ENCODE peak calls at places on chromosome 20, in four cellular contexts. One of them, this sample, is unnamed. For H3K27me3, the result is how much of the 10 kb centered on the place peaks cover.

GRCh38 chr20:25237610-25238318 is 10.1 kb upstream of the PYGB start:
- DNase-seq in neural progenitor cell: no peak
- DNase-seq in NT2/D1: no peak
- DNase-seq in fibroblast of lung: peak
- DNase-seq in this sample: peak

GRCh38 chr20:1188347-1188746 is 3.6 kb upstream of the TMEM74B start:
- DNase-seq in fibroblast of lung: no peak
- DNase-seq in NT2/D1: no peak
- DNase-seq in neural progenitor cell: no peak
- DNase-seq in this sample: no peak

GRCh38 chr20:25058797-25059486 is 1.0 kb upstream of the ACSS1 start:
- DNase-seq in neural progenitor cell: peak
- DNase-seq in NT2/D1: no peak
- DNase-seq in fibroblast of lung: no peak
- DNase-seq in this sample: no peak

GRCh38 chr20:41203660-41204059 is 66.3 kb downstream of the PLCG1 start:
- DNase-seq in fibroblast of lung: no peak
- DNase-seq in neural progenitor cell: no peak
- DNase-seq in NT2/D1: no peak
- DNase-seq in this sample: no peak

GRCh38 chr20:63020681-63021080 is 13.9 kb upstream of the BHLHE23 start:
- DNase-seq in neural progenitor cell: no peak
- DNase-seq in NT2/D1: no peak
- DNase-seq in fibroblast of lung: no peak
- DNase-seq in this sample: no peak

GRCh38 chr20:1685304-1686052 is 27.9 kb upstream of the SIRPG start:
- DNase-seq in neural progenitor cell: no peak
- DNase-seq in NT2/D1: no peak
- DNase-seq in fibroblast of lung: no peak
- DNase-seq in this sample: no peak

GRCh38 chr20:36480456-36481048 is 60.8 kb upstream of the MYL9 start:
- DNase-seq in NT2/D1: no peak
- DNase-seq in neural progenitor cell: no peak
- DNase-seq in fibroblast of lung: no peak
- DNase-seq in this sample: no peak

GRCh38 chr20:4555188-4555893 is 166.4 kb upstream of the PRND start:
- DNase-seq in fibroblast of lung: peak
- DNase-seq in NT2/D1: no peak
- DNase-seq in neural progenitor cell: no peak
- DNase-seq in this sample: peak

GRCh38 chr20:2197166-2197565 is 95.5 kb downstream of the STK35 start:
- DNase-seq in NT2/D1: no peak
- DNase-seq in neural progenitor cell: no peak
- DNase-seq in fibroblast of lung: no peak
- DNase-seq in this sample: no peak

GRCh38 chr20:3777726-3778629 is 3.3 kb downstream of the SPEF1 start:
- DNase-seq in fibroblast of lung: no peak
- DNase-seq in neural progenitor cell: peak
- DNase-seq in NT2/D1: no peak
- DNase-seq in this sample: peak

GRCh38 chr20:400451-401275 is 7.4 kb upstream of the RBCK1 start:
- DNase-seq in fibroblast of lung: no peak
- DNase-seq in neural progenitor cell: no peak
- DNase-seq in NT2/D1: no peak
- DNase-seq in this sample: peak

GRCh38 chr20:36745234-36745926 is 510 bp downstream of the NDRG3 start:
- DNase-seq in fibroblast of lung: peak
- DNase-seq in NT2/D1: no peak
- DNase-seq in neural progenitor cell: peak
- DNase-seq in this sample: peak

GRCh38 chr20:19100975-19101374 is 111.5 kb upstream of the SLC24A3 start:
- DNase-seq in neural progenitor cell: peak
- DNase-seq in NT2/D1: no peak
- DNase-seq in fibroblast of lung: no peak
- DNase-seq in this sample: no peak

GRCh38 chr20:17833036-17833674 is 133.4 kb downstream of the BANF2 start:
- DNase-seq in NT2/D1: no peak
- DNase-seq in fibroblast of lung: peak
- DNase-seq in neural progenitor cell: no peak
- DNase-seq in this sample: peak

GRCh38 chr20:23160536-23161243 is 74.6 kb upstream of the CD93 start:
- DNase-seq in fibroblast of lung: peak
- DNase-seq in NT2/D1: peak
- DNase-seq in neural progenitor cell: peak
- DNase-seq in this sample: peak

GRCh38 chr20:528923-529594 is 14.5 kb downstream of the CSNK2A1 start:
- DNase-seq in fibroblast of lung: peak
- DNase-seq in NT2/D1: no peak
- DNase-seq in neural progenitor cell: no peak
- DNase-seq in this sample: peak

GRCh38 chr20:37816003-37816402 is 86.9 kb upstream of the VSTM2L start:
- DNase-seq in fibroblast of lung: no peak
- DNase-seq in NT2/D1: peak
- DNase-seq in neural progenitor cell: no peak
- DNase-seq in this sample: no peak

GRCh38 chr20:47347661-47348462 is 8.6 kb downstream of the ZMYND8 start:
- DNase-seq in NT2/D1: no peak
- DNase-seq in neural progenitor cell: no peak
- DNase-seq in fibroblast of lung: no peak
- DNase-seq in this sample: no peak

GRCh38 chr20:13745784-13746183 is 38.9 kb downstream of the ESF1 start:
- DNase-seq in fibroblast of lung: no peak
- DNase-seq in NT2/D1: no peak
- DNase-seq in neural progenitor cell: no peak
- DNase-seq in this sample: no peak

GRCh38 chr20:11057624-11058023 is 383.8 kb upstream of the JAG1 start:
- DNase-seq in fibroblast of lung: peak
- DNase-seq in NT2/D1: no peak
- DNase-seq in neural progenitor cell: no peak
- DNase-seq in this sample: no peak

GRCh38 chr20:19947611-19948264 is 69.4 kb upstream of the NAA20 start:
- DNase-seq in fibroblast of lung: peak
- DNase-seq in neural progenitor cell: no peak
- DNase-seq in NT2/D1: no peak
- DNase-seq in this sample: peak

GRCh38 chr20:20130399-20130798 is 78.1 kb downstream of the CFAP61 start:
- DNase-seq in fibroblast of lung: no peak
- DNase-seq in neural progenitor cell: peak
- DNase-seq in NT2/D1: peak
- DNase-seq in this sample: peak

GRCh38 chr20:32650545-32650944 is 23.2 kb downstream of the C20orf203 start:
- DNase-seq in fibroblast of lung: no peak
- DNase-seq in neural progenitor cell: no peak
- DNase-seq in NT2/D1: no peak
- DNase-seq in this sample: no peak

GRCh38 chr20:6120491-6120988 is 2.3 kb downstream of the FERMT1 start:
- DNase-seq in neural progenitor cell: no peak
- DNase-seq in NT2/D1: peak
- DNase-seq in fibroblast of lung: no peak
- DNase-seq in this sample: no peak

GRCh38 chr20:62953839-62954703 is 1.6 kb downstream of the SLC17A9 start:
- DNase-seq in fibroblast of lung: peak
- DNase-seq in NT2/D1: no peak
- DNase-seq in neural progenitor cell: peak
- DNase-seq in this sample: no peak

DNA sequence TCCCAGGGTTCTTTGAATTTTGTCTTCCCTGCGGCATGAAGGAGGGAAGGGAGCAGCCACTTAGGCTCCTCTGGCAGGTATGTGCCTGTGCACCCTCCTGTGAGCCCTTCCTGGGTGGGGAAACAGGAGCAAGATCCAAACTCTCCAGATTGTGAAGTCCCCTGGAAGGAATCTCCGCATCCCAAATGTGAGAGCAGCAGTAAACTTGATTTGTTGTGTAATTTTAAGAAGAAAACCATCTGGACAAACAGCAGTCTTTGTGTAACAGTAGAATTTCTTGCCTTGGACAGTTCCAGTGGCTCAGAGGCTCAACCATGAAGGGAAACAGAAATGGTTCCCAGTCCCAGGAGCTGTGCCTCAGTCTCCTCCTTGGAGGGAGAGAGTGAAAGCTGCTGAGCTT is 39.7 kb downstream of the CDH26 start:
- DNase-seq in fibroblast of lung: no peak
- DNase-seq in neural progenitor cell: no peak
- DNase-seq in NT2/D1: no peak
- DNase-seq in this sample: no peak
- H3K27me3 ChIP-seq in fibroblast of lung: under half
- H3K27me3 ChIP-seq in neural progenitor cell: under half
- H3K27me3 ChIP-seq in NT2/D1: under half
- H3K27me3 ChIP-seq in this sample: under half

DNA sequence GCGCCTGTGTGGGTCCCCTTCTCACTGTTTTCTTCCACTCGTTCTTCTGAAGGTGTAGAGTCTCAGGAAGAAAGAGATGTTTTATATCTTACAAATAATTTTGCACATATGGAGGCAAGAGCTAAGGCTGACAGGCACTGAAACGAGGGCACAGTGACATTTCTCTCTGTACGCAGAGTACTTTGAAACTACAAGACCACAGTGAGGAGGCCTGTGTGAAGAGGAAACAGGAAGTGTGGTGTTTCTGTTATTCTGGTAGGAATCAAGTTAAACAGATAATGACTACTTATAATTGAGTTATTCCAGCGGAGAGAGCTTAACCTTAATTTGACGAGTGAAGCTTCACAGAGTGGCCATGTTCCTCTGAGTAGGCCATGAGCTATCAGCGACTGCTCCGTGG is 4.8 kb downstream of the CDH4 start:
- DNase-seq in NT2/D1: no peak
- DNase-seq in neural progenitor cell: no peak
- DNase-seq in fibroblast of lung: no peak
- DNase-seq in this sample: no peak
- H3K27me3 ChIP-seq in NT2/D1: half or more
- H3K27me3 ChIP-seq in neural progenitor cell: under half
- H3K27me3 ChIP-seq in fibroblast of lung: under half
- H3K27me3 ChIP-seq in this sample: under half

GRCh38 chr20:51359947-51360346 is 182.6 kb downstream of the NFATC2 start:
- DNase-seq in fibroblast of lung: peak
- DNase-seq in NT2/D1: no peak
- DNase-seq in neural progenitor cell: no peak
- DNase-seq in this sample: no peak

GRCh38 chr20:51358032-51358724 is 184.3 kb downstream of the NFATC2 start:
- DNase-seq in neural progenitor cell: no peak
- DNase-seq in NT2/D1: no peak
- DNase-seq in fibroblast of lung: no peak
- DNase-seq in this sample: no peak

GRCh38 chr20:51361258-51361657 is 181.3 kb downstream of the NFATC2 start:
- DNase-seq in neural progenitor cell: no peak
- DNase-seq in NT2/D1: no peak
- DNase-seq in fibroblast of lung: no peak
- DNase-seq in this sample: no peak

GRCh38 chr20:51360451-51361230 is 181.9 kb downstream of the NFATC2 start:
- DNase-seq in neural progenitor cell: no peak
- DNase-seq in NT2/D1: no peak
- DNase-seq in fibroblast of lung: peak
- DNase-seq in this sample: peak

DNA sequence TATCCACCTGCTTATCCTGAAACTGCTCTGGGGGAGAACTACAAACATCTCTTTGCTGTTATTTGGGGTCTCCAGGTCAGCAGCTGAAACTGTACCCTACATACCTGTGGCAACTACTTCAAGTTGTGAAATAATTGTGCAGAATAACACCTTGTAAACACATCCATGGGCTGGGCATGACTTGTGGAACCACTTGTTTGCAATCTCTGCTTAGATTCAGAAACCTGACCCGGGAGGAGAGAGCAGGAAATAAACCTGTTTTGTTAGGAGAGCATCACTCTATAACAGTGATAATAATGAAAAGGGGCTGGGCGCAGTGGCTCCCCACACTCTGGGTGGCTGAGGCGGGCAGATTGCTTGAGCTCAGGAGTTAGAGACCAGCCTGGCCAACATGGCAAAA is 183.1 kb downstream of the NFATC2 start:
- DNase-seq in neural progenitor cell: no peak
- DNase-seq in fibroblast of lung: no peak
- DNase-seq in NT2/D1: no peak
- DNase-seq in this sample: no peak
- H3K27me3 ChIP-seq in neural progenitor cell: under half
- H3K27me3 ChIP-seq in fibroblast of lung: under half
- H3K27me3 ChIP-seq in NT2/D1: under half
- H3K27me3 ChIP-seq in this sample: under half

DNA sequence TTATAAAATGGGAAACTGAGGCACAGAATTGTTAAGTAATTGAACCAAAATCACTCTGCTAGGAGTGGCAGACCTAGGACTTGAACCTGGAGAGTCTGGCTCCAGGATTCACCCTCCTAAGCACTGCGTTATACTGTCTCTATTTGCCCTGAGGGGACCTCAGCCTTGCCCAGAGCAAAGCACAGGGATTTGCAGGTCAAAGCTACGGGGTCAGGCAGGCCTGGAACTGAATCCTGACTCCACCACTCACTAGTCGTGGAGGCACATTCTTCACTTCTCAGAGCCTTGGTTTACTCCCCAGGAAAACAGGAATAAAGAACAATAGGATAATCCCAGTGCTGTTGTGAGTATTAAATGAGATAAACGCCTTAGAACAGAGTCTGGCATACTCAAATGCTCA is 19.4 kb downstream of the KCNK15 start:
- DNase-seq in fibroblast of lung: no peak
- DNase-seq in neural progenitor cell: peak
- DNase-seq in NT2/D1: no peak
- DNase-seq in this sample: no peak
- H3K27me3 ChIP-seq in fibroblast of lung: under half
- H3K27me3 ChIP-seq in neural progenitor cell: under half
- H3K27me3 ChIP-seq in NT2/D1: under half
- H3K27me3 ChIP-seq in this sample: under half